ENCODE peak calls at places on chromosome 4, in ten cellular contexts. B is fibroblast of mammary gland, J is mammary epithelial cell, Y is tibial nerve, P is A549, L is GM23248, C is astrocyte, R is AG09309, G is HCT116, D is left ventricle myocardium inferior. U is an unnamed sample.

GRCh38 chr4:69832326-69833030 is 27.5 kb downstream of the SULT1E1 start:
- DNase-seq in L (no peak), J (no peak), P (no peak), D (no peak), R (no peak), B (no peak), C (no peak), G (no peak), Y (no peak), U (no peak)

GRCh38 chr4:165461176-165461835 is 82.5 kb downstream of the CPE start:
- DNase-seq in J (no peak), G (no peak), D (no peak), P (no peak), Y (peak), L (peak), C (peak), B (peak), R (peak), U (no peak)

GRCh38 chr4:102114118-102114630 is 231.1 kb downstream of the SLC39A8 start:
- DNase-seq in C (peak), J (no peak), R (no peak), G (no peak), D (no peak), P (no peak), Y (no peak), L (no peak), B (no peak), U (no peak)

GRCh38 chr4:117793786-117794369 is 240.4 kb upstream of the NDST3 start:
- DNase-seq in C (peak), J (peak), B (no peak), G (no peak), L (no peak), Y (no peak), D (no peak), P (no peak), R (no peak), U (no peak)

GRCh38 chr4:20901851-20902250 is 201.6 kb downstream of the PACRGL start:
- DNase-seq in C (no peak), Y (no peak), J (no peak), D (no peak), L (no peak), B (peak), G (no peak), R (no peak), P (no peak), U (no peak)

GRCh38 chr4:41318839-41319530 is 62.3 kb downstream of the UCHL1 start:
- DNase-seq in Y (no peak), J (peak), D (peak), P (peak), R (no peak), G (no peak), C (no peak), B (peak), L (peak), U (no peak)

GRCh38 chr4:89111833-89112563 is 665 bp downstream of the TIGD2 start:
- DNase-seq in D (no peak), P (peak), L (peak), Y (no peak), G (no peak), B (peak), J (peak), R (peak), C (peak), U (no peak)

GRCh38 chr4:17577660-17578481 is 873 bp downstream of the LAP3 start:
- DNase-seq in P (peak), J (peak), G (no peak), C (peak), L (peak), B (peak), R (no peak), D (peak), Y (peak), U (peak)

GRCh38 chr4:118826723-118827444 is 9.0 kb downstream of the SEC24D start:
- DNase-seq in J (no peak), R (no peak), L (no peak), P (no peak), C (no peak), Y (no peak), G (no peak), D (no peak), B (no peak), U (no peak)

GRCh38 chr4:41839945-41840854 is 91.7 kb upstream of the PHOX2B start:
- DNase-seq in R (no peak), Y (no peak), P (no peak), C (no peak), D (no peak), G (no peak), L (no peak), B (no peak), J (peak), U (no peak)

GRCh38 chr4:177108708-177109107 is 201.0 kb upstream of the NEIL3 start:
- DNase-seq in G (no peak), C (peak), Y (no peak), L (peak), B (peak), R (no peak), J (peak), D (no peak), P (no peak), U (no peak)

GRCh38 chr4:165326831-165327210 is 648 bp upstream of the MSMO1 start:
- DNase-seq in C (no peak), Y (no peak), G (no peak), J (peak), R (no peak), B (peak), L (peak), D (no peak), P (peak), U (no peak)

GRCh38 chr4:10083331-10083769 is 33.2 kb downstream of the WDR1 start:
- DNase-seq in L (no peak), R (no peak), B (no peak), Y (no peak), J (no peak), C (no peak), P (no peak), D (peak), G (no peak), U (no peak)

GRCh38 chr4:39530682-39531081 is 3.4 kb upstream of the UGDH start:
- DNase-seq in Y (no peak), B (no peak), P (no peak), C (no peak), D (no peak), J (no peak), L (no peak), R (no peak), G (no peak), U (no peak)

GRCh38 chr4:184583738-184584502 is 65.3 kb downstream of the CASP3 start:
- DNase-seq in B (no peak), L (no peak), G (no peak), J (no peak), C (no peak), R (no peak), Y (no peak), D (no peak), P (no peak), U (no peak)

GRCh38 chr4:7124643-7125442 is 57.0 kb upstream of the GRPEL1 start:
- DNase-seq in L (peak), G (no peak), Y (peak), P (no peak), D (no peak), R (peak), C (peak), B (peak), J (peak), U (peak)

GRCh38 chr4:3715251-3716033 is 50.7 kb upstream of the ADRA2C start:
- DNase-seq in J (no peak), L (no peak), B (no peak), P (no peak), R (no peak), D (peak), C (no peak), G (no peak), Y (no peak), U (no peak)

GRCh38 chr4:38917481-38918025 is 49.9 kb downstream of the FAM114A1 start:
- DNase-seq in L (no peak), B (no peak), J (no peak), D (no peak), G (no peak), Y (no peak), C (no peak), P (no peak), R (no peak), U (no peak)

GRCh38 chr4:185464887-185465286 is 6.6 kb downstream of the CCDC110 start:
- DNase-seq in G (no peak), B (no peak), Y (no peak), P (no peak), C (no peak), R (no peak), D (no peak), L (no peak), J (no peak), U (no peak)

GRCh38 chr4:79209822-79210635 is 115.8 kb downstream of the NAA11 start:
- DNase-seq in R (no peak), G (no peak), J (no peak), L (no peak), C (no peak), B (no peak), D (no peak), Y (no peak), P (no peak), U (peak)

GRCh38 chr4:42729505-42730237 is 72.8 kb upstream of the ATP8A1 start:
- DNase-seq in G (no peak), Y (no peak), B (no peak), C (no peak), R (no peak), P (no peak), J (no peak), D (no peak), L (no peak), U (no peak)

GRCh38 chr4:115054836-115055235 is 58.6 kb downstream of the NDST4 start:
- DNase-seq in C (no peak), B (peak), D (no peak), R (no peak), P (no peak), Y (no peak), J (no peak), G (no peak), L (no peak), U (no peak)

GRCh38 chr4:18318682-18319410 is 297.3 kb upstream of the LCORL start:
- DNase-seq in D (peak), G (no peak), Y (peak), L (peak), J (no peak), C (no peak), B (peak), R (no peak), P (no peak), U (no peak)

GRCh38 chr4:133390198-133390855 is 241.2 kb downstream of the PCDH10 start:
- DNase-seq in Y (no peak), D (no peak), J (peak), C (no peak), L (no peak), B (no peak), G (no peak), P (no peak), R (no peak), U (no peak)

GRCh38 chr4:18422685-18423084 is 401.1 kb upstream of the LCORL start:
- DNase-seq in Y (no peak), C (no peak), R (no peak), J (no peak), B (no peak), G (no peak), L (no peak), D (no peak), P (no peak), U (no peak)

GRCh38 chr4:98744372-98745150 is 86.2 kb upstream of the TSPAN5 start:
- DNase-seq in L (no peak), R (no peak), Y (no peak), D (no peak), B (no peak), C (no peak), P (no peak), G (no peak), J (no peak), U (no peak)

GRCh38 chr4:144575181-144575580 is 70.8 kb upstream of the HHIP start:
- DNase-seq in P (no peak), L (peak), Y (no peak), R (no peak), B (peak), J (no peak), D (no peak), G (no peak), C (no peak), U (no peak)

GRCh38 chr4:132572210-132572609 is 576.9 kb upstream of the PCDH10 start:
- DNase-seq in G (no peak), P (no peak), J (no peak), R (no peak), C (peak), L (no peak), D (no peak), B (no peak), Y (no peak), U (no peak)

GRCh38 chr4:39963656-39964055 is 14.1 kb downstream of the PDS5A start:
- DNase-seq in R (no peak), D (no peak), G (no peak), P (no peak), C (no peak), B (no peak), Y (no peak), J (no peak), L (no peak), U (peak)

GRCh38 chr4:98474408-98474844 is 184.0 kb downstream of the TSPAN5 start:
- DNase-seq in D (no peak), R (peak), C (peak), J (peak), Y (no peak), B (peak), P (no peak), L (peak), G (no peak), U (peak)

GRCh38 chr4:159505275-159505975 is 402.5 kb downstream of the RAPGEF2 start:
- DNase-seq in J (no peak), G (no peak), P (no peak), Y (no peak), B (no peak), L (no peak), R (no peak), D (no peak), C (peak), U (no peak)
- H3K4me3 ChIP-seq in J (no peak), G (no peak), P (no peak), Y (no peak), B (no peak), L (no peak), R (no peak), D (no peak), C (peak), U (no peak)

DNA sequence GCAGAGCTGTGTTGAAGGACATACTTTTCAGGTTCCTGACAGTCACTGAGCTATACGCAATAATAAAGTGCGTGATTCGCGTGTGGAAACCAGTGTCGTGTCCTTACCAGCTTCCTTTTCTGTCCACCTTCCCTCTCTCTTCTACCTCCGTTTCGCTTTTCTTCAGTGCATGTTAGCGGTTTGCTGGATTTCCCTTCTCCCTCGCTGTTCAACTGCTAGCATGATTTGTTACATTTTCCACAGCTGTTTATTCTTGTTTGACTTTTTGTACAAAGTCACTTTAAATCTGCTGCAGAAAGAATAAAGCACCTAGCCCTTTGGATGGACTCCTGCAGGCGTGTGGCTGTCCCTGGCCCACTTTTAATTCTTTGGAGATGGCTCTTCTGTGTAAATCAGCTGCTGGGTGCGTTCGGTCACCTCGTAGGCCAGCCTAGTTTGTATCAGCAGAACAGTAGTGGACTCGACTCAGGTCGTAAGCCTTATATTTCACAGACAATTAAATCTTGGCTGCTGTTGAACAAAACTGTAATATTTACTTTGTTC is 8.9 kb upstream of the HAND2 start:
- DNase-seq in P (no peak), J (no peak), D (no peak), G (no peak), R (no peak), C (no peak), B (peak), Y (no peak), L (peak), U (no peak)
- H3K4me3 ChIP-seq in P (peak), J (no peak), D (peak), G (no peak), R (no peak), C (no peak), B (peak), Y (peak), L (peak), U (peak)

GRCh38 chr4:139301821-139302611 is at the start of gene NDUFC1:
- DNase-seq in Y (peak), B (peak), L (peak), C (peak), R (no peak), P (peak), D (peak), G (no peak), J (peak), U (peak)

GRCh38 chr4:139300431-139301142 is 718 bp upstream of the NAA15 start:
- DNase-seq in J (peak), R (no peak), G (no peak), P (peak), L (peak), B (peak), C (peak), D (no peak), Y (no peak), U (no peak)

GRCh38 chr4:139301143-139301820 is at the start of gene NAA15:
- DNase-seq in Y (peak), B (peak), R (peak), J (peak), G (peak), L (peak), C (peak), D (peak), P (peak), U (peak)

GRCh38 chr4:139297001-139297410 is 4.3 kb upstream of the NAA15 start:
- DNase-seq in B (peak), J (peak), R (no peak), D (no peak), Y (no peak), G (no peak), C (peak), P (no peak), L (peak), U (no peak)

GRCh38 chr4:139299536-139299935 is 1.8 kb upstream of the NAA15 start:
- DNase-seq in C (peak), L (peak), Y (no peak), J (peak), R (no peak), B (peak), G (no peak), D (no peak), P (no peak), U (no peak)
- H3K4me3 ChIP-seq in C (peak), L (peak), Y (no peak), J (peak), R (no peak), B (no peak), G (no peak), D (peak), P (no peak), U (no peak)

GRCh38 chr4:83110222-83110945 is 4.1 kb downstream of the PLAC8 start:
- DNase-seq in L (peak), C (peak), B (peak), R (no peak), D (peak), J (peak), Y (peak), P (peak), G (peak), U (peak)

GRCh38 chr4:83107636-83108035 is 6.9 kb downstream of the PLAC8 start:
- DNase-seq in B (no peak), C (no peak), Y (no peak), L (no peak), R (no peak), G (no peak), P (no peak), D (no peak), J (no peak), U (no peak)

GRCh38 chr4:83109480-83110221 is 4.9 kb downstream of the PLAC8 start:
- DNase-seq in G (no peak), L (peak), Y (no peak), C (no peak), P (peak), D (peak), J (no peak), B (peak), R (no peak), U (no peak)

GRCh38 chr4:83110970-83111369 is 3.6 kb downstream of the PLAC8 start:
- DNase-seq in D (no peak), B (no peak), P (no peak), L (no peak), Y (no peak), J (no peak), C (no peak), G (no peak), R (no peak), U (no peak)

GRCh38 chr4:83108101-83108861 is 6.2 kb downstream of the PLAC8 start:
- DNase-seq in B (no peak), G (no peak), P (no peak), J (no peak), D (no peak), Y (no peak), C (no peak), R (no peak), L (no peak), U (no peak)
- H3K4me3 ChIP-seq in B (no peak), G (no peak), P (no peak), J (no peak), D (no peak), Y (no peak), C (no peak), R (no peak), L (no peak), U (no peak)

DNA sequence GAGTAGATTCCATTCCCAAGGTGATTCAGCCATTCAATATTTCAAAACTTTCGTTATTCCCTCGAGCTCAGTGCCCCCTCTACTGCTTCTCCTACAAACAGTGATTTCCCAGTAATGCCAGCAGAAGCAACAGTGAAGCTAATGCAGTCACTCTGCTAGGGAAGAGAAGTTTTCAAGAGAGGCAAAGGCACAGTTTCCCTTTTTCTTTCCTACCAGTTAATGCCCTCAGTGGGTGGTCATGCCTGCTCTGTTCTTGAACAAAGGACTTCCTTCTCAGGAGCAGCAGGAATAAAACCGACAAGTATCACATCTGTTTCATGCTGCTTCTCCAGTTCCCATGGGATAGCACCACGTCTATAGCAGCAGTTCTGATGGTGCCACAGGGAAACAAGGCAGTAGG is 317.2 kb downstream of the TENM3 start:
- DNase-seq in G (no peak), D (no peak), L (no peak), R (no peak), P (no peak), B (no peak), Y (no peak), J (no peak), C (peak), U (no peak)
- H3K4me3 ChIP-seq in G (no peak), D (no peak), L (no peak), R (no peak), P (no peak), B (no peak), Y (no peak), J (no peak), C (peak), U (no peak)

U was measured in lower leg skin.